ENCODE peak calls at places on chromosomes 3 and 15, in nine cellular contexts. E is HTR-8/SVneo, J is ACHN, D is cardiac muscle cell, F is NCI-H1092 treated with DMSO at 0.1 percent for 48 hours, X is NCI-H774, H is mesendoderm, O is GM13976, A is fibroblast of the aortic adventitia. Z is an unnamed sample.

GRCh38 chr3:76361010-76361409 is 575.7 kb upstream of the ZNF717 start:
- DNase-seq in F (no peak), X (no peak), J (no peak), D (peak; percentile 77), A (no peak), E (no peak), H (no peak), O (no peak), Z (no peak)

GRCh38 chr3:125324341-125324740 is 50.8 kb downstream of the ZNF148 start:
- DNase-seq in X (no peak), F (no peak), J (no peak), H (no peak), O (no peak), D (no peak), A (no peak), E (no peak), Z (no peak)

GRCh38 chr15:100108346-100108745 is 233.4 kb downstream of the ADAMTS17 start:
- DNase-seq in O (no peak), E (no peak), D (no peak), F (no peak), J (no peak), X (no peak), H (no peak), A (no peak), Z (no peak)

GRCh38 chr15:62119224-62119925 is 45.7 kb downstream of the C2CD4B start:
- DNase-seq in F (no peak), D (no peak), A (peak; percentile 95), H (peak; percentile 80), E (peak; percentile 78), X (peak; percentile 20), O (no peak), J (peak; percentile 85), Z (peak; percentile 36)

GRCh38 chr3:83953417-83954089 is 1005.2 kb upstream of the CADM2 start:
- DNase-seq in H (no peak), E (peak; percentile 7), J (no peak), X (no peak), A (no peak), O (no peak), D (peak; percentile 40), F (no peak), Z (no peak)

GRCh38 chr15:71545223-71545760 is 265.1 kb upstream of the NR2E3 start:
- DNase-seq in O (no peak), X (no peak), H (no peak), D (no peak), E (no peak), F (no peak), A (peak; percentile 54), J (no peak), Z (no peak)

GRCh38 chr3:134618986-134619615 is 31.7 kb downstream of the KY start:
- DNase-seq in J (no peak), F (no peak), H (no peak), O (no peak), A (no peak), D (no peak), E (no peak), X (no peak), Z (no peak)

GRCh38 chr3:24447836-24448235 is 46.8 kb downstream of the THRB start:
- DNase-seq in F (no peak), J (no peak), D (no peak), X (no peak), H (no peak), E (no peak), O (no peak), A (no peak), Z (no peak)

GRCh38 chr3:128864351-128864811 is 15.0 kb upstream of the ACAD9 start:
- DNase-seq in J (no peak), E (no peak), O (no peak), X (no peak), A (no peak), F (no peak), D (no peak), H (no peak), Z (no peak)

GRCh38 chr3:37542772-37543449 is 318.8 kb upstream of the CTDSPL start:
- DNase-seq in H (no peak), E (no peak), X (no peak), F (no peak), A (no peak), O (no peak), D (no peak), J (no peak), Z (no peak)

GRCh38 chr15:57752426-57752825 is 45.9 kb downstream of the POLR2M start:
- DNase-seq in J (no peak), D (peak; percentile 18), E (no peak), X (no peak), F (no peak), H (peak; percentile 66), A (no peak), O (no peak), Z (no peak)

GRCh38 chr3:194995334-194995733 is 275.6 kb downstream of the XXYLT1 start:
- DNase-seq in E (no peak), F (no peak), O (no peak), X (no peak), H (no peak), J (no peak), D (no peak), A (no peak), Z (no peak)

GRCh38 chr15:74121858-74122257 is 8.5 kb upstream of the ISLR2 start:
- DNase-seq in D (no peak), F (no peak), A (no peak), H (no peak), O (no peak), J (no peak), X (no peak), E (no peak), Z (no peak)

GRCh38 chr3:175161291-175161690 is 302.2 kb downstream of the NAALADL2 start:
- DNase-seq in F (no peak), O (no peak), X (no peak), D (no peak), J (no peak), E (no peak), H (peak; percentile 14), A (no peak), Z (no peak)

GRCh38 chr3:24495334-24495994 is 814 bp upstream of the THRB start:
- DNase-seq in X (peak; percentile 27), D (peak; percentile 56), H (peak; percentile 76), J (no peak), A (no peak), F (no peak), O (peak; percentile 26), E (no peak), Z (peak; percentile 75)

GRCh38 chr3:172707967-172708366 is 2.9 kb downstream of the NCEH1 start:
- DNase-seq in F (no peak), J (no peak), D (no peak), O (no peak), E (no peak), A (peak; percentile 92), X (no peak), H (no peak), Z (no peak)

GRCh38 chr3:156665296-156665695 is 9.1 kb upstream of the TIPARP start:
- DNase-seq in F (no peak), E (no peak), O (no peak), A (peak; percentile 71), X (no peak), D (no peak), J (no peak), H (no peak), Z (no peak)

GRCh38 chr3:186614266-186614596 is 1.4 kb downstream of the AHSG start:
- DNase-seq in D (no peak), O (no peak), A (no peak), E (no peak), J (no peak), X (no peak), H (no peak), F (no peak), Z (no peak)